ENCODE peak calls at places on chromosomes 1 and 21, in six cellular contexts. One of them, this sample, is unnamed.

GRCh38 chr1:74504125-74505065 is 8.0 kb downstream of the LRRC53 start:
- DNase-seq in fibroblast of lung: peak
- DNase-seq in Daoy: peak
- DNase-seq in stimulated activated effector memory CD8-positive, alpha-beta T cell treated with anti-CD3 and anti-CD28 coated beads, Interleukin-12 subunit alpha, Interleukin-12 subunit beta, amount 100 ng/mL, for 72 hours: peak
- DNase-seq in activated T-cell treated with anti-CD3 and anti-CD28 coated beads, Interleukin-2, amount 50 U/mL, for 72 hours: peak
- DNase-seq in activated naive CD4-positive, alpha-beta T cell: no peak
- DNase-seq in this sample: peak

GRCh38 chr1:38962560-38962959 is 20.9 kb upstream of the RHBDL2 start:
- DNase-seq in fibroblast of lung: peak
- DNase-seq in Daoy: no peak
- DNase-seq in stimulated activated effector memory CD8-positive, alpha-beta T cell treated with anti-CD3 and anti-CD28 coated beads, Interleukin-12 subunit alpha, Interleukin-12 subunit beta, amount 100 ng/mL, for 72 hours: no peak
- DNase-seq in activated T-cell treated with anti-CD3 and anti-CD28 coated beads, Interleukin-2, amount 50 U/mL, for 72 hours: no peak
- DNase-seq in activated naive CD4-positive, alpha-beta T cell: no peak
- DNase-seq in this sample: peak

GRCh38 chr1:212162635-212163034 is 122.6 kb upstream of the PPP2R5A start:
- DNase-seq in fibroblast of lung: peak
- DNase-seq in Daoy: peak
- DNase-seq in stimulated activated effector memory CD8-positive, alpha-beta T cell treated with anti-CD3 and anti-CD28 coated beads, Interleukin-12 subunit alpha, Interleukin-12 subunit beta, amount 100 ng/mL, for 72 hours: no peak
- DNase-seq in activated T-cell treated with anti-CD3 and anti-CD28 coated beads, Interleukin-2, amount 50 U/mL, for 72 hours: peak
- DNase-seq in activated naive CD4-positive, alpha-beta T cell: no peak
- DNase-seq in this sample: no peak

GRCh38 chr1:200386416-200386815 is 23.4 kb downstream of the ZNF281 start:
- DNase-seq in fibroblast of lung: no peak
- DNase-seq in Daoy: no peak
- DNase-seq in stimulated activated effector memory CD8-positive, alpha-beta T cell treated with anti-CD3 and anti-CD28 coated beads, Interleukin-12 subunit alpha, Interleukin-12 subunit beta, amount 100 ng/mL, for 72 hours: no peak
- DNase-seq in activated T-cell treated with anti-CD3 and anti-CD28 coated beads, Interleukin-2, amount 50 U/mL, for 72 hours: no peak
- DNase-seq in activated naive CD4-positive, alpha-beta T cell: no peak
- DNase-seq in this sample: no peak

GRCh38 chr1:200960236-200960947 is 63.1 kb downstream of the KIF21B start:
- DNase-seq in fibroblast of lung: no peak
- DNase-seq in Daoy: no peak
- DNase-seq in stimulated activated effector memory CD8-positive, alpha-beta T cell treated with anti-CD3 and anti-CD28 coated beads, Interleukin-12 subunit alpha, Interleukin-12 subunit beta, amount 100 ng/mL, for 72 hours: no peak
- DNase-seq in activated T-cell treated with anti-CD3 and anti-CD28 coated beads, Interleukin-2, amount 50 U/mL, for 72 hours: no peak
- DNase-seq in activated naive CD4-positive, alpha-beta T cell: no peak
- DNase-seq in this sample: no peak

GRCh38 chr21:46195595-46196195 is 11.4 kb upstream of the SPATC1L start:
- DNase-seq in fibroblast of lung: no peak
- DNase-seq in Daoy: no peak
- DNase-seq in stimulated activated effector memory CD8-positive, alpha-beta T cell treated with anti-CD3 and anti-CD28 coated beads, Interleukin-12 subunit alpha, Interleukin-12 subunit beta, amount 100 ng/mL, for 72 hours: no peak
- DNase-seq in activated T-cell treated with anti-CD3 and anti-CD28 coated beads, Interleukin-2, amount 50 U/mL, for 72 hours: no peak
- DNase-seq in activated naive CD4-positive, alpha-beta T cell: no peak
- DNase-seq in this sample: no peak

GRCh38 chr1:1118011-1118892 is 2.4 kb upstream of the C1orf159 start:
- DNase-seq in fibroblast of lung: no peak
- DNase-seq in Daoy: no peak
- DNase-seq in stimulated activated effector memory CD8-positive, alpha-beta T cell treated with anti-CD3 and anti-CD28 coated beads, Interleukin-12 subunit alpha, Interleukin-12 subunit beta, amount 100 ng/mL, for 72 hours: no peak
- DNase-seq in activated T-cell treated with anti-CD3 and anti-CD28 coated beads, Interleukin-2, amount 50 U/mL, for 72 hours: no peak
- DNase-seq in activated naive CD4-positive, alpha-beta T cell: no peak
- DNase-seq in this sample: no peak

GRCh38 chr21:37266515-37267221 is 466 bp downstream of the VPS26C start:
- DNase-seq in fibroblast of lung: peak
- DNase-seq in Daoy: peak
- DNase-seq in stimulated activated effector memory CD8-positive, alpha-beta T cell treated with anti-CD3 and anti-CD28 coated beads, Interleukin-12 subunit alpha, Interleukin-12 subunit beta, amount 100 ng/mL, for 72 hours: peak
- DNase-seq in activated T-cell treated with anti-CD3 and anti-CD28 coated beads, Interleukin-2, amount 50 U/mL, for 72 hours: no peak
- DNase-seq in activated naive CD4-positive, alpha-beta T cell: peak
- DNase-seq in this sample: no peak

GRCh38 chr1:118185083-118185899 is at the start of gene SPAG17:
- DNase-seq in fibroblast of lung: peak
- DNase-seq in Daoy: peak
- DNase-seq in stimulated activated effector memory CD8-positive, alpha-beta T cell treated with anti-CD3 and anti-CD28 coated beads, Interleukin-12 subunit alpha, Interleukin-12 subunit beta, amount 100 ng/mL, for 72 hours: no peak
- DNase-seq in activated T-cell treated with anti-CD3 and anti-CD28 coated beads, Interleukin-2, amount 50 U/mL, for 72 hours: peak
- DNase-seq in activated naive CD4-positive, alpha-beta T cell: no peak
- DNase-seq in this sample: peak

GRCh38 chr1:232369451-232369850 is 260.5 kb downstream of the SIPA1L2 start:
- DNase-seq in fibroblast of lung: no peak
- DNase-seq in Daoy: no peak
- DNase-seq in stimulated activated effector memory CD8-positive, alpha-beta T cell treated with anti-CD3 and anti-CD28 coated beads, Interleukin-12 subunit alpha, Interleukin-12 subunit beta, amount 100 ng/mL, for 72 hours: no peak
- DNase-seq in activated T-cell treated with anti-CD3 and anti-CD28 coated beads, Interleukin-2, amount 50 U/mL, for 72 hours: no peak
- DNase-seq in activated naive CD4-positive, alpha-beta T cell: no peak
- DNase-seq in this sample: no peak

This sample was measured in erythroblast.